ENCODE peak calls at places on chromosomes 2 and 18, in seven cellular contexts. J is K562, P is GM12878, S is HCT116, E is H1, R is endothelial cell of umbilical vein, Q is HepG2. N is an unnamed sample.

GRCh38 chr2:199370150-199370780 is 87.5 kb downstream of the SATB2 start:
- DNase-seq in S (no peak), P (no peak), J (no peak), Q (no peak), E (no peak), R (no peak), N (no peak)

GRCh38 chr2:172556284-172557033 is 569 bp downstream of the PDK1 start:
- DNase-seq in J (peak; percentile 75), R (peak; percentile 79), Q (peak; percentile 48), E (peak; percentile 78), P (peak; percentile 25), S (peak; percentile 31), N (no peak)

GRCh38 chr2:236120006-236120740 is 48.0 kb downstream of the GBX2 start:
- DNase-seq in S (no peak), E (no peak), P (no peak), R (no peak), J (no peak), Q (no peak), N (no peak)

GRCh38 chr18:24726727-24727539 is 266.5 kb downstream of the HRH4 start:
- DNase-seq in E (peak; percentile 71), R (peak; percentile 77), P (no peak), S (peak; percentile 69), Q (peak; percentile 45), J (peak; percentile 48), N (peak; percentile 56)

GRCh38 chr2:181163139-181163538 is 182.7 kb downstream of the UBE2E3 start:
- DNase-seq in E (no peak), S (no peak), P (no peak), J (no peak), R (no peak), Q (no peak), N (no peak)

GRCh38 chr2:3674446-3674845 is 16.4 kb downstream of the ALLC start:
- DNase-seq in E (no peak), P (no peak), J (no peak), Q (no peak), R (no peak), S (no peak), N (no peak)

GRCh38 chr2:186455613-186456012 is 30.4 kb upstream of the ZC3H15 start:
- DNase-seq in J (no peak), E (no peak), R (no peak), S (no peak), Q (no peak), P (no peak), N (no peak)

GRCh38 chr2:218898109-218898878 is 17.6 kb downstream of the WNT10A start:
- DNase-seq in S (no peak), P (no peak), Q (peak; percentile 33), E (peak; percentile 99), R (peak; percentile 35), J (peak; percentile 76), N (no peak)

GRCh38 chr18:28175930-28176673 is 828 bp downstream of the CDH2 start:
- DNase-seq in P (no peak), J (no peak), Q (no peak), E (peak; percentile 72), S (no peak), R (peak; percentile 46), N (no peak)

GRCh38 chr18:75253784-75254183 is 43.2 kb downstream of the TSHZ1 start:
- DNase-seq in Q (no peak), S (no peak), J (no peak), P (no peak), E (no peak), R (peak; percentile 23), N (no peak)

GRCh38 chr2:95375532-95376221 is 26.8 kb upstream of the FAHD2A start:
- DNase-seq in Q (no peak), R (no peak), E (no peak), S (no peak), P (no peak), J (no peak), N (no peak)

GRCh38 chr18:79859314-79859713 is 61.6 kb downstream of the KCNG2 start:
- DNase-seq in Q (no peak), R (no peak), J (no peak), P (no peak), E (no peak), S (no peak), N (no peak)

GRCh38 chr2:31664949-31665724 is 84.4 kb upstream of the SRD5A2 start:
- DNase-seq in J (no peak), Q (no peak), R (no peak), S (no peak), P (no peak), E (no peak), N (no peak)

GRCh38 chr2:219803294-219803693 is 175.9 kb downstream of the SLC4A3 start:
- DNase-seq in E (no peak), S (no peak), P (no peak), Q (no peak), J (no peak), R (no peak), N (no peak)

GRCh38 chr2:8488001-8488738 is 193.7 kb upstream of the ID2 start:
- DNase-seq in Q (no peak), E (no peak), S (no peak), P (peak; percentile 95), R (no peak), J (no peak), N (no peak)

GRCh38 chr2:2846379-2847130 is 515.5 kb upstream of the MYT1L start:
- DNase-seq in R (no peak), Q (no peak), E (no peak), J (no peak), S (peak; percentile 45), P (no peak), N (no peak)

GRCh38 chr2:51025942-51026574 is 5.9 kb downstream of the NRXN1 start:
- DNase-seq in S (no peak), Q (no peak), E (no peak), P (no peak), J (no peak), R (no peak), N (no peak)

GRCh38 chr2:189848276-189848675 is 64.0 kb downstream of the PMS1 start:
- DNase-seq in Q (no peak), S (no peak), P (no peak), R (no peak), E (no peak), J (no peak), N (no peak)

GRCh38 chr2:189849550-189849949 is 65.3 kb downstream of the PMS1 start:
- DNase-seq in J (no peak), R (no peak), E (no peak), P (no peak), S (no peak), Q (no peak), N (no peak)

GRCh38 chr2:189854956-189855355 is 70.7 kb downstream of the PMS1 start:
- DNase-seq in E (no peak), J (no peak), Q (no peak), P (no peak), S (no peak), R (no peak), N (no peak)

GRCh38 chr2:189854152-189854551 is 69.9 kb downstream of the PMS1 start:
- DNase-seq in E (no peak), J (no peak), S (no peak), P (no peak), R (no peak), Q (no peak), N (peak; percentile 61)

DNA sequence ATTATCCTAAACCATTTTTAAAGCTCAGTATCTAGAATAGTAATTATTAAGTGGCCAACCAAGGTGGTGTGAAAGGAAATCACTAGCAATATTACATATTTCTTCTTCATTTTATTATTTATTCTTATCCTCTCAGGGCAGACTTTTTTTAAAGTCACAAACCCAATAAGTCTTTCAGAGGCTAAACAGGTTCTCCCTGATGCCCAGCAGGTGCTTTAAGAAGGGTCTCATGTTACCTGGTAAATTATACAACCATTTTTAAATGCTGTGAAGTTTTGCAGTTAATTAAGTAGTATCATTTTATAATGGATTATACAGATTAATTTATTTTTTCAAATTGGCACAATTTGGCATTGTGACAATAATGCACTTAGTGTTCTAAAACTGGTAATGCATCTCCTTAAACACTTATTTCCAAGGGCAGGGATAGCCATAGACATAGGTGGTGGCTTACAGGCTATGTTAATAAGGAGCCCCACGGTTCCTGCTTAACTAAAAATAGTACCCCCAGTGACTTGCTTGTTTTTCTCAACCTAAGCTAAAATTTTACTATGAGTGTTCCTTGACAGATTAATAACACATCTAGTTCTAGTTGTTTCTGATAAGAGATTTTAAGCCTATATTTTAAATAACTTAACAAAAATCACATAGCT is 67.0 kb downstream of the PMS1 start:
- DNase-seq in Q (no peak), J (no peak), S (no peak), P (no peak), E (no peak), R (no peak), N (no peak)
- TF ChIP-seq POLR2AphosphoS5 in Q (no peak), J (no peak), S (no peak), P (no peak), E (no peak), R (no peak), N (no peak)

GRCh38 chr2:183522441-183522840 is 398.2 kb downstream of the NUP35 start:
- DNase-seq in S (no peak), P (no peak), J (no peak), R (no peak), E (no peak), Q (no peak), N (peak; percentile 34)

DNA sequence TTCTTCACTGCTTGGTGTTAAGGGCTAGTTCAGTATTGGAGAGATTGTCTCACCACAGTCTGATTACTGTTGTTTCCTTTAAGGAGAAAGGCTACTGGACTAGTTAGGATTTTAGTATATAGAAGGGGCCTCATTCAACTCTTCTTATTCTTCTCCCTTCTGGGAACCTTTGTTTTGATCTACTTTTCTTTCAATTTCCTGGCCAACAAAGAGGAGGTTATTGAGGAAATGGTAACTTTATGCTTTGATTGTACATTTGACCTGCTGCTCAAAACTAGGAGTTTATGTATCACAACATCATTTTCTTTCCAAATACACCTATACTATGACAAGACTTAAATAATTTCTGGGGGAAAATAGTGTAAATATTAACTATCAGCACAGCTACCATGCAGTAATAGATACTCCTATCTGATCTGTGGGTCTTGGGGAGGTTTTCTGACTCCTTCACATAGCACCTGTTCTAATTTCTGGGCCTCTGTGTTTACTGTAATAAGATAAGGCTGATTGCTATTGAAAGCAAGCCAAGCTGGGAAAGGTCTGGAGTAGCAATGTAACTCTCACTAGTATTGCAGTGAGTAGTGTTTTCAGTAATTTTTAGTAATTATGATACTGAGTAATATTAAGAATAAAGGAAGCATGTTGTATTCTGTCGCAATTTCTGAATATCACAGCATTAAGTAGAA is 395.3 kb downstream of the NUP35 start:
- DNase-seq in S (no peak), P (no peak), E (no peak), Q (no peak), R (no peak), J (no peak), N (no peak)
- TF ChIP-seq EZH2 in S (no peak), P (no peak), E (no peak), Q (no peak), R (no peak), J (no peak), N (no peak)

GRCh38 chr2:240514631-240515030 is 43.2 kb downstream of the ANKMY1 start:
- DNase-seq in J (no peak), R (no peak), P (no peak), S (no peak), E (peak; percentile 16), Q (no peak), N (no peak)
- H3K9ac ChIP-seq in J (no peak overlapping the region), R (no peak overlapping the region), P (no peak overlapping the region), S (no peak overlapping the region), E (no peak overlapping the region), Q (no peak overlapping the region), N (no peak overlapping the region)

GRCh38 chr2:63805412-63805811 is 36.3 kb upstream of the UGP2 start:
- DNase-seq in J (no peak), R (no peak), P (no peak), Q (no peak), S (no peak), E (no peak), N (no peak)

GRCh38 chr2:63814114-63814513 is 27.6 kb upstream of the UGP2 start:
- DNase-seq in P (no peak), J (no peak), Q (no peak), S (no peak), E (no peak), R (peak; percentile 18), N (no peak)

GRCh38 chr2:63811063-63811462 is 30.6 kb upstream of the UGP2 start:
- DNase-seq in Q (no peak), J (no peak), R (no peak), P (no peak), S (no peak), E (no peak), N (no peak)
- TF ChIP-seq POLR2AphosphoS5 in Q (no peak), J (no peak), R (no peak), P (no peak), S (no peak), E (no peak), N (no peak)